ENCODE peak calls at places on chromosomes 16 and 17, in seven cellular contexts. One of them, this sample, is unnamed.
A peak's percentile ranks its signal among the peaks of the same experiment; 100 is the strongest.

GRCh38 chr16:57528499-57529323 is 7.7 kb downstream of the CCDC102A start:
- DNase-seq in HCT116: no peak
- DNase-seq in GM12878: no peak
- DNase-seq in SK-N-SH: peak; percentile 29
- DNase-seq in K562: no peak
- DNase-seq in HepG2: no peak
- DNase-seq in H1: peak; percentile 94
- DNase-seq in this sample: no peak

GRCh38 chr17:13403982-13404931 is 197.5 kb downstream of the HS3ST3A1 start:
- DNase-seq in H1: no peak
- DNase-seq in HepG2: peak; percentile 84
- DNase-seq in GM12878: no peak
- DNase-seq in HCT116: no peak
- DNase-seq in SK-N-SH: peak; percentile 68
- DNase-seq in K562: no peak
- DNase-seq in this sample: no peak

GRCh38 chr17:70013911-70014310 is 61.1 kb upstream of the KCNJ16 start:
- DNase-seq in SK-N-SH: no peak
- DNase-seq in K562: no peak
- DNase-seq in GM12878: no peak
- DNase-seq in HepG2: no peak
- DNase-seq in HCT116: no peak
- DNase-seq in H1: no peak
- DNase-seq in this sample: no peak

GRCh38 chr16:8756755-8757154 is 40.7 kb downstream of the TMEM186 start:
- DNase-seq in HCT116: no peak
- DNase-seq in H1: no peak
- DNase-seq in HepG2: no peak
- DNase-seq in GM12878: no peak
- DNase-seq in SK-N-SH: no peak
- DNase-seq in K562: no peak
- DNase-seq in this sample: no peak

GRCh38 chr16:84532299-84532724 is 27.9 kb upstream of the MEAK7 start:
- DNase-seq in HCT116: no peak
- DNase-seq in GM12878: no peak
- DNase-seq in H1: no peak
- DNase-seq in K562: no peak
- DNase-seq in HepG2: peak; percentile 56
- DNase-seq in SK-N-SH: no peak
- DNase-seq in this sample: peak; percentile 33

GRCh38 chr16:27520982-27521673 is 28.6 kb downstream of the GTF3C1 start:
- DNase-seq in SK-N-SH: no peak
- DNase-seq in K562: no peak
- DNase-seq in HepG2: no peak
- DNase-seq in HCT116: no peak
- DNase-seq in H1: no peak
- DNase-seq in GM12878: no peak
- DNase-seq in this sample: no peak

GRCh38 chr17:4035081-4035680 is 70.9 kb upstream of the ATP2A3 start:
- DNase-seq in K562: no peak
- DNase-seq in GM12878: no peak
- DNase-seq in HCT116: no peak
- DNase-seq in H1: no peak
- DNase-seq in HepG2: no peak
- DNase-seq in SK-N-SH: no peak
- DNase-seq in this sample: no peak

GRCh38 chr16:11256657-11257130 is 690 bp upstream of the SOCS1 start:
- DNase-seq in K562: peak; percentile 67
- DNase-seq in HepG2: no peak
- DNase-seq in HCT116: no peak
- DNase-seq in SK-N-SH: peak; percentile 78
- DNase-seq in H1: no peak
- DNase-seq in GM12878: no peak
- DNase-seq in this sample: peak; percentile 35

GRCh38 chr16:9650284-9650683 is 531.9 kb downstream of the GRIN2A start:
- DNase-seq in HepG2: no peak
- DNase-seq in GM12878: no peak
- DNase-seq in SK-N-SH: no peak
- DNase-seq in HCT116: no peak
- DNase-seq in H1: peak; percentile 22
- DNase-seq in K562: no peak
- DNase-seq in this sample: no peak

GRCh38 chr16:30030841-30031413 is at the start of gene TLCD3B:
- DNase-seq in HCT116: no peak
- DNase-seq in SK-N-SH: peak; percentile 80
- DNase-seq in HepG2: no peak
- DNase-seq in K562: no peak
- DNase-seq in H1: peak; percentile 76
- DNase-seq in GM12878: no peak
- DNase-seq in this sample: no peak

GRCh38 chr16:83863682-83864081 is 35.2 kb upstream of the MLYCD start:
- DNase-seq in HepG2: no peak
- DNase-seq in HCT116: no peak
- DNase-seq in SK-N-SH: no peak
- DNase-seq in H1: no peak
- DNase-seq in GM12878: no peak
- DNase-seq in K562: peak; percentile 13
- DNase-seq in this sample: no peak

DNA sequence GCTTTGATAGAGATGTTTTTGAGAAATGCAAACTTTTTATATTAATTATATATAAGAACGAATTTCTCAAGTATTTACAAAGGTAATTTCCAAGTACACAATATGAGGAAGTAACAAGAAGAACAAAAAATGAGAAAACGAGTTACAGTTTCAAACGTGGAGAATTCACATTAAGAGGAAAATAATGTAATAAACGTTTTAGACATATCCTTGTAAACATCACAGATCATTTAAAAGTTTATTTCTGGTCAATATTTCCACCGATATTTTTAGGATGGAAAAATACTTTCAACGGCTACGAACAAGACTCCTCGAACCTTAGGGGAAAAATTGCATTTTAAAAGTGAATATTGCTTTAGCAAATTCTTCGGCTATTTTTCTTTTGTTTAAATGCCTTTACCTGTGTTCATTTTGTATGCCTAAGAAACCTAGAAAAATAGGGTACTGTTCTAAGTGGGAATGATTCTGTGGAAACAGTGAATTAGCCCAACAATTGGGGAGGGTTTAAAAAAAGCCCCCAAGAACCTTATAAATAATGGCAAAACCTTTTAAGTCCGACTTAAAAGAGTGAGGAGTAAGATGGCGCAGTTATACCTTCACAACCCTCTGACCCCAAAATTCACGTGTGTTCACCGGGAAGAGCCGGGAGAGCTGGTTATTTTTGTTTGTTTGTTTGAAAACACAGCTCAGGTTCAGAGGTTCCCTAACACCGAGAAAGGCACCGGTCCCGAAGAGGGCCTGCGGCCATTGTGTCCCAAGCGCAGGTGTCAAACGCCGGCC is 3.3 kb downstream of the HNF1B start:
- DNase-seq in HCT116: no peak
- DNase-seq in SK-N-SH: no peak
- DNase-seq in GM12878: no peak
- DNase-seq in H1: no peak
- DNase-seq in HepG2: no peak
- DNase-seq in K562: no peak
- DNase-seq in this sample: no peak
- TF ChIP-seq JUND in HCT116: no peak
- TF ChIP-seq JUND in SK-N-SH: no peak
- TF ChIP-seq JUND in GM12878: no peak
- TF ChIP-seq JUND in H1: no peak
- TF ChIP-seq JUND in HepG2: no peak
- TF ChIP-seq JUND in K562: no peak
- TF ChIP-seq JUND in this sample: no peak

GRCh38 chr16:66474750-66475199 is 47.7 kb downstream of the BEAN1 start:
- DNase-seq in H1: peak; percentile 33
- DNase-seq in HepG2: no peak
- DNase-seq in SK-N-SH: no peak
- DNase-seq in GM12878: peak; percentile 9
- DNase-seq in HCT116: no peak
- DNase-seq in K562: no peak
- DNase-seq in this sample: no peak
- TF ChIP-seq JUND in H1: no peak
- TF ChIP-seq JUND in HepG2: no peak
- TF ChIP-seq JUND in SK-N-SH: no peak
- TF ChIP-seq JUND in GM12878: no peak
- TF ChIP-seq JUND in HCT116: no peak
- TF ChIP-seq JUND in K562: no peak
- TF ChIP-seq JUND in this sample: no peak

GRCh38 chr17:61302911-61303310 is 96.7 kb upstream of the TBX2 start:
- DNase-seq in K562: no peak
- DNase-seq in HCT116: no peak
- DNase-seq in HepG2: no peak
- DNase-seq in SK-N-SH: no peak
- DNase-seq in GM12878: no peak
- DNase-seq in H1: no peak
- DNase-seq in this sample: no peak

GRCh38 chr17:61303334-61304096 is 96.1 kb upstream of the TBX2 start:
- DNase-seq in HepG2: no peak
- DNase-seq in SK-N-SH: no peak
- DNase-seq in HCT116: no peak
- DNase-seq in H1: no peak
- DNase-seq in GM12878: no peak
- DNase-seq in K562: no peak
- DNase-seq in this sample: no peak

GRCh38 chr17:61307905-61308886 is 91.4 kb upstream of the TBX2 start:
- DNase-seq in SK-N-SH: no peak
- DNase-seq in K562: no peak
- DNase-seq in GM12878: no peak
- DNase-seq in HepG2: no peak
- DNase-seq in HCT116: no peak
- DNase-seq in H1: no peak
- DNase-seq in this sample: no peak

GRCh38 chr17:61305024-61305423 is 94.6 kb upstream of the TBX2 start:
- DNase-seq in K562: no peak
- DNase-seq in GM12878: no peak
- DNase-seq in SK-N-SH: no peak
- DNase-seq in HCT116: no peak
- DNase-seq in H1: no peak
- DNase-seq in HepG2: no peak
- DNase-seq in this sample: no peak

GRCh38 chr17:61306003-61306402 is 93.6 kb upstream of the TBX2 start:
- DNase-seq in GM12878: no peak
- DNase-seq in HCT116: no peak
- DNase-seq in HepG2: no peak
- DNase-seq in SK-N-SH: no peak
- DNase-seq in H1: no peak
- DNase-seq in K562: no peak
- DNase-seq in this sample: no peak
- TF ChIP-seq JUND in GM12878: no peak
- TF ChIP-seq JUND in HCT116: no peak
- TF ChIP-seq JUND in HepG2: no peak
- TF ChIP-seq JUND in SK-N-SH: no peak
- TF ChIP-seq JUND in H1: no peak
- TF ChIP-seq JUND in K562: no peak
- TF ChIP-seq JUND in this sample: no peak

GRCh38 chr16:70534949-70535348 is 11.3 kb downstream of the SF3B3 start:
- DNase-seq in HCT116: no peak
- DNase-seq in K562: peak; percentile 27
- DNase-seq in SK-N-SH: no peak
- DNase-seq in H1: no peak
- DNase-seq in GM12878: no peak
- DNase-seq in HepG2: no peak
- DNase-seq in this sample: no peak
- TF ChIP-seq JUND in HCT116: no peak
- TF ChIP-seq JUND in K562: no peak
- TF ChIP-seq JUND in SK-N-SH: no peak
- TF ChIP-seq JUND in H1: no peak
- TF ChIP-seq JUND in GM12878: no peak
- TF ChIP-seq JUND in HepG2: no peak
- TF ChIP-seq JUND in this sample: no peak

GRCh38 chr16:79721186-79721745 is 120.7 kb upstream of the MAF start:
- DNase-seq in K562: no peak
- DNase-seq in SK-N-SH: no peak
- DNase-seq in GM12878: no peak
- DNase-seq in HCT116: no peak
- DNase-seq in HepG2: no peak
- DNase-seq in H1: no peak
- DNase-seq in this sample: no peak

GRCh38 chr16:79726902-79727301 is 126.4 kb upstream of the MAF start:
- DNase-seq in H1: no peak
- DNase-seq in SK-N-SH: no peak
- DNase-seq in HCT116: no peak
- DNase-seq in GM12878: no peak
- DNase-seq in HepG2: no peak
- DNase-seq in K562: no peak
- DNase-seq in this sample: no peak

GRCh38 chr16:79728048-79728922 is 127.7 kb upstream of the MAF start:
- DNase-seq in HCT116: no peak
- DNase-seq in GM12878: no peak
- DNase-seq in SK-N-SH: no peak
- DNase-seq in K562: no peak
- DNase-seq in HepG2: no peak
- DNase-seq in H1: no peak
- DNase-seq in this sample: no peak

GRCh38 chr16:79728923-79729240 is 128.3 kb upstream of the MAF start:
- DNase-seq in GM12878: no peak
- DNase-seq in HepG2: no peak
- DNase-seq in SK-N-SH: no peak
- DNase-seq in K562: no peak
- DNase-seq in H1: no peak
- DNase-seq in HCT116: no peak
- DNase-seq in this sample: no peak

DNA sequence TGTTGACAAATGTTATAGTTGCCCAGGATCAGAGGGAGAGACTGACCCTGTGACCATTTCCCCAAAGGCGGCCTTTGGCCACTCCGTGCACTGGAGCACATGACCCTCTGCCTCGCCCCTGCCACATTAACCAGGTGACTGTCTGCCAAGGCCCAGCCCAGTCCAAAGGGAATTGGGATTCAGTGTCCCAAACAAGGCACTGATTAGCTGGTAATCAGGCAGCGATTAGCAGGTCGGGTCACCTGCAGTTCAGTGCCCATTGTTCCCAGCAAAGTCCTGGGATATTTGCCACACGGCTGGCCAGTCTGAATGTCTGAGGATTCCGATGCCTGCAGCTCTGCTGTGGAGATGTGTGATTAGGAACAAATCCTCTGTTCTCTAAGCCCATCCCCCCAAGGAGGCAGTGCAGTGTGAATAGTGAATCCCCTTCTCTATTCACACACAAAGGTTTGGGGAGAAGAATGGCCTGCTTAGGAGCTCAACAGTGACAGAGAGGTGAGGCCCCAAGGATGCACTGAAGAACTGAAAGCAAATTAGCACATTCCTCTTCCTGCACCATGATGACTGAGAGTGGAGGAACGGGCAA is 123.1 kb upstream of the MAF start:
- DNase-seq in GM12878: no peak
- DNase-seq in HepG2: no peak
- DNase-seq in H1: no peak
- DNase-seq in HCT116: no peak
- DNase-seq in SK-N-SH: no peak
- DNase-seq in K562: no peak
- DNase-seq in this sample: no peak
- TF ChIP-seq JUND in GM12878: no peak
- TF ChIP-seq JUND in HepG2: no peak
- TF ChIP-seq JUND in H1: no peak
- TF ChIP-seq JUND in HCT116: no peak
- TF ChIP-seq JUND in SK-N-SH: no peak
- TF ChIP-seq JUND in K562: no peak
- TF ChIP-seq JUND in this sample: no peak

This sample was measured in T47D.